ENCODE peak calls at places on chromosomes 4 and X, in nine cellular contexts. N is CD8-positive, alpha-beta memory T cell; K is EL; V is kidney; P is posterior cingulate gyrus; A is WTC11; C is Caki2; I is activated CD4-positive, alpha-beta T cell treated with anti-CD3 and anti-CD28 coated beads, Interleukin-2, amount 50 U/mL, for 1 hour; S is cerebellar cortex. Y is an unnamed sample.

GRCh38 chr4:29459926-29460325 is 1260.2 kb upstream of the PCDH7 start:
- DNase-seq in S (no peak), N (no peak), I (no peak), A (no peak), K (peak; percentile 49), V (no peak), C (no peak), P (no peak), Y (no peak)

GRCh38 chr4:137474711-137475301 is 57.5 kb downstream of the PCDH18 start:
- DNase-seq in A (no peak), P (no peak), K (peak; percentile 22), I (no peak), S (peak; percentile 16), V (no peak), C (no peak), N (no peak), Y (no peak)

GRCh38 chrX:40855411-40855810 is 120.1 kb upstream of the MED14 start:
- DNase-seq in A (no peak), K (peak; percentile 58), S (no peak), I (no peak), V (no peak), C (no peak), P (no peak), N (no peak), Y (no peak)

GRCh38 chr4:15912961-15913630 is 25.4 kb downstream of the FGFBP1 start:
- DNase-seq in N (no peak), S (no peak), I (no peak), P (no peak), V (no peak), A (no peak), K (peak; percentile 18), C (peak; percentile 82), Y (no peak)

GRCh38 chr4:42391981-42392380 is 5.3 kb upstream of the SHISA3 start:
- DNase-seq in K (no peak), P (no peak), C (no peak), A (no peak), V (no peak), I (no peak), N (no peak), S (no peak), Y (no peak)

GRCh38 chrX:109848451-109849050 is 115.5 kb upstream of the ACSL4 start:
- DNase-seq in P (no peak), K (no peak), A (no peak), V (no peak), I (no peak), S (no peak), C (no peak), N (no peak), Y (no peak)

GRCh38 chr4:128653514-128654420 is 155.7 kb upstream of the JADE1 start:
- DNase-seq in V (peak; percentile 73), K (peak; percentile 14), A (no peak), N (no peak), S (no peak), P (peak; percentile 28), I (no peak), C (no peak), Y (no peak)

GRCh38 chr4:127870688-127871087 is 10.0 kb upstream of the PLK4 start:
- DNase-seq in N (no peak), V (no peak), I (no peak), A (no peak), P (no peak), C (no peak), K (peak; percentile 88), S (no peak), Y (peak; percentile 8)

GRCh38 chrX:153557618-153558017 is 40.2 kb downstream of the ATP2B3 start:
- DNase-seq in N (no peak), V (no peak), S (no peak), A (no peak), I (no peak), P (no peak), C (no peak), K (no peak), Y (no peak)

GRCh38 chr4:163681208-163681821 is 186.8 kb downstream of the TMA16 start:
- DNase-seq in C (no peak), V (no peak), S (peak; percentile 26), K (no peak), N (peak; percentile 2), P (no peak), I (no peak), A (no peak), Y (peak; percentile 27)

GRCh38 chrX:111131572-111131971 is 35.6 kb downstream of the PAK3 start:
- DNase-seq in S (no peak), V (no peak), N (no peak), C (no peak), I (no peak), A (no peak), P (no peak), K (peak; percentile 0), Y (no peak)

GRCh38 chr4:156193116-156193515 is 239.4 kb upstream of the CTSO start:
- DNase-seq in V (no peak), K (no peak), S (no peak), P (no peak), A (no peak), C (no peak), N (no peak), I (no peak), Y (no peak)

GRCh38 chrX:137031517-137032377 is 2.0 kb downstream of the GPR101 start:
- DNase-seq in A (peak; percentile 33), S (peak; percentile 46), C (no peak), P (no peak), K (peak; percentile 51), I (peak; percentile 29), N (peak; percentile 9), V (no peak), Y (peak; percentile 23)

GRCh38 chr4:53019485-53020382 is 157.6 kb downstream of the RASL11B start:
- DNase-seq in P (no peak), K (peak; percentile 72), S (no peak), A (no peak), I (no peak), V (no peak), N (no peak), C (peak; percentile 55), Y (peak; percentile 64)

GRCh38 chr4:4333265-4333706 is 43.2 kb downstream of the ZBTB49 start:
- DNase-seq in V (peak; percentile 84), A (no peak), N (no peak), S (no peak), P (no peak), I (no peak), C (no peak), K (peak; percentile 86), Y (peak; percentile 5)